ENCODE peak calls at places on chromosomes 2 and 18, in six cellular contexts. O, K, X, P, C and L are unnamed samples.
A peak's percentile ranks its signal among the peaks of the same experiment; 100 is the strongest.

GRCh38 chr2:46978696-46979095 is 63.1 kb upstream of the MCFD2 start:
- DNase-seq in O (no peak), K (no peak), X (no peak), P (no peak), C (no peak), L (no peak)

GRCh38 chr2:7524211-7524594 is 607.0 kb downstream of the RNF144A start:
- DNase-seq in O (no peak), K (no peak), X (no peak), P (no peak), C (no peak), L (no peak)

GRCh38 chr18:12287131-12287681 is 20.8 kb upstream of the TUBB6 start:
- DNase-seq in O (no peak), K (no peak), X (no peak), P (no peak), C (no peak), L (no peak)

GRCh38 chr2:16693854-16694253 is 28.2 kb upstream of the CYRIA start:
- DNase-seq in O (no peak), K (no peak), X (no peak), P (no peak), C (no peak), L (no peak)

GRCh38 chr2:203925512-203926158 is 10.9 kb upstream of the ICOS start:
- DNase-seq in O (no peak), K (no peak), X (no peak), P (no peak), C (no peak), L (no peak)

GRCh38 chr2:130756041-130756720 is 841 bp downstream of the AMER3 start:
- DNase-seq in O (no peak), K (no peak), X (no peak), P (no peak), C (peak; percentile 55), L (no peak)

GRCh38 chr18:78797499-78797898 is 182.1 kb upstream of the SALL3 start:
- DNase-seq in O (no peak), K (no peak), X (no peak), P (no peak), C (no peak), L (no peak)

GRCh38 chr18:54191352-54191751 is 33.1 kb downstream of the MBD2 start:
- DNase-seq in O (no peak), K (no peak), X (no peak), P (no peak), C (peak; percentile 32), L (no peak)

GRCh38 chr2:210997373-210997772 is 441.0 kb downstream of the CPS1 start:
- DNase-seq in O (no peak), K (no peak), X (no peak), P (no peak), C (no peak), L (no peak)

GRCh38 chr2:101870444-101870843 is 121.3 kb upstream of the IL1R2 start:
- DNase-seq in O (no peak), K (no peak), X (no peak), P (no peak), C (no peak), L (no peak)

GRCh38 chr2:133836220-133836619 is 268.0 kb upstream of the NCKAP5 start:
- DNase-seq in O (no peak), K (no peak), X (no peak), P (no peak), C (no peak), L (no peak)

GRCh38 chr18:74334242-74334893 is 18.7 kb downstream of the C18orf63 start:
- DNase-seq in O (no peak), K (no peak), X (no peak), P (no peak), C (no peak), L (no peak)

GRCh38 chr2:173359231-173359630 is 4.6 kb downstream of the CDCA7 start:
- DNase-seq in O (no peak), K (no peak), X (no peak), P (no peak), C (no peak), L (no peak)

GRCh38 chr2:25374411-25374810 is 32.7 kb upstream of the DNMT3A start:
- DNase-seq in O (no peak), K (no peak), X (no peak), P (no peak), C (no peak), L (no peak)

GRCh38 chr2:134683561-134684112 is 35.2 kb downstream of the TMEM163 start:
- DNase-seq in O (no peak), K (no peak), X (no peak), P (no peak), C (no peak), L (no peak)

GRCh38 chr2:157856157-157856455 is 20.0 kb downstream of the ACVR1 start:
- DNase-seq in O (no peak), K (no peak), X (no peak), P (no peak), C (no peak), L (no peak)

GRCh38 chr18:36658611-36659010 is 170.2 kb downstream of the TPGS2 start:
- DNase-seq in O (no peak), K (no peak), X (no peak), P (no peak), C (no peak), L (no peak)

GRCh38 chr2:214077727-214078126 is 333.1 kb upstream of the VWC2L start:
- DNase-seq in O (no peak), K (no peak), X (no peak), P (no peak), C (no peak), L (no peak)

GRCh38 chr2:109260886-109261700 is 132.1 kb downstream of the SH3RF3 start:
- DNase-seq in O (no peak), K (no peak), X (no peak), P (no peak), C (no peak), L (no peak)

GRCh38 chr2:62287895-62288589 is 92.1 kb downstream of the B3GNT2 start:
- DNase-seq in O (no peak), K (peak; percentile 55), X (no peak), P (no peak), C (no peak), L (peak; percentile 19)

GRCh38 chr18:10659000-10659399 is 133.2 kb downstream of the NAPG start:
- DNase-seq in O (no peak), K (no peak), X (no peak), P (no peak), C (no peak), L (no peak)

GRCh38 chr2:60414731-60415130 is 138.7 kb downstream of the BCL11A start:
- DNase-seq in O (no peak), K (no peak), X (no peak), P (no peak), C (no peak), L (no peak)

GRCh38 chr18:21303913-21304312 is 61.9 kb downstream of the GREB1L start:
- DNase-seq in O (no peak), K (no peak), X (no peak), P (no peak), C (no peak), L (no peak)

GRCh38 chr18:58632557-58632956 is 3.7 kb upstream of the ALPK2 start:
- DNase-seq in O (no peak), K (no peak), X (no peak), P (no peak), C (no peak), L (no peak)

GRCh38 chr2:127551221-127551930 is 15.9 kb downstream of the MYO7B start:
- DNase-seq in O (no peak), K (no peak), X (no peak), P (no peak), C (no peak), L (no peak)

GRCh38 chr2:180776924-180777323 is 203.5 kb upstream of the UBE2E3 start:
- DNase-seq in O (no peak), K (no peak), X (no peak), P (no peak), C (no peak), L (no peak)

GRCh38 chr2:165886487-165887146 is 67.0 kb downstream of the TTC21B start:
- DNase-seq in O (no peak), K (no peak), X (no peak), P (no peak), C (no peak), L (no peak)

GRCh38 chr2:188787661-188788044 is 186.5 kb upstream of the COL3A1 start:
- DNase-seq in O (no peak), K (no peak), X (no peak), P (no peak), C (no peak), L (no peak)

GRCh38 chr2:224885836-224886547 is 156.3 kb downstream of the DOCK10 start:
- DNase-seq in O (no peak), K (no peak), X (no peak), P (no peak), C (no peak), L (no peak)

GRCh38 chr2:108594132-108594981 is 60.1 kb downstream of the LIMS1 start:
- DNase-seq in O (no peak), K (no peak), X (peak; percentile 69), P (no peak), C (no peak), L (no peak)

GRCh38 chr2:54370405-54371104 is 85.6 kb upstream of the SPTBN1 start:
- DNase-seq in O (no peak), K (no peak), X (no peak), P (no peak), C (no peak), L (no peak)

GRCh38 chr2:23293063-23293462 is 91.9 kb upstream of the KLHL29 start:
- DNase-seq in O (no peak), K (no peak), X (no peak), P (no peak), C (no peak), L (no peak)

GRCh38 chr2:214126135-214126534 is 284.7 kb upstream of the VWC2L start:
- DNase-seq in O (no peak), K (no peak), X (no peak), P (no peak), C (no peak), L (no peak)